ENCODE peak calls at places on chromosomes 7 and 10, in eight cellular contexts. L, Y, D, Z, Q, C, T and P are unnamed samples.

GRCh38 chr10:103816431-103816830 is 38.9 kb downstream of the SH3PXD2A start:
- DNase-seq in L (no peak), Y (no peak), D (no peak), Z (no peak), Q (no peak), C (no peak), T (no peak), P (no peak)

GRCh38 chr7:138089080-138089901 is 13.0 kb downstream of the AKR1D1 start:
- DNase-seq in L (peak), Y (no peak), D (no peak), Z (no peak), Q (no peak), C (peak), T (no peak), P (no peak)

GRCh38 chr7:80060218-80060806 is 74.3 kb upstream of the GNAI1 start:
- DNase-seq in L (peak), Y (no peak), D (no peak), Z (peak), Q (no peak), C (peak), T (no peak), P (no peak)

GRCh38 chr7:12066561-12066960 is 144.5 kb upstream of the TMEM106B start:
- DNase-seq in L (no peak), Y (no peak), D (no peak), Z (no peak), Q (no peak), C (no peak), T (no peak), P (no peak)

GRCh38 chr7:10106609-10107008 is 867.1 kb upstream of the PHF14 start:
- DNase-seq in L (no peak), Y (no peak), D (no peak), Z (no peak), Q (no peak), C (no peak), T (no peak), P (no peak)

GRCh38 chr10:92291921-92292860 is 1.2 kb downstream of the MARCHF5 start:
- DNase-seq in L (peak), Y (peak), D (no peak), Z (peak), Q (peak), C (peak), T (peak), P (peak)

GRCh38 chr10:48501226-48501625 is 103.6 kb downstream of the ARHGAP22 start:
- DNase-seq in L (no peak), Y (no peak), D (no peak), Z (no peak), Q (no peak), C (no peak), T (no peak), P (no peak)

GRCh38 chr7:108251700-108252099 is 121.5 kb upstream of the LAMB4 start:
- DNase-seq in L (no peak), Y (no peak), D (no peak), Z (no peak), Q (no peak), C (no peak), T (no peak), P (no peak)

GRCh38 chr10:116708386-116708785 is 34.0 kb downstream of the HSPA12A start:
- DNase-seq in L (peak), Y (no peak), D (no peak), Z (no peak), Q (no peak), C (peak), T (no peak), P (no peak)

GRCh38 chr10:133379152-133379800 is at the start of gene PAOX:
- DNase-seq in L (peak), Y (peak), D (no peak), Z (no peak), Q (peak), C (peak), T (peak), P (peak)

GRCh38 chr10:132948351-132948750 is 6.0 kb upstream of the CFAP46 start:
- DNase-seq in L (no peak), Y (no peak), D (no peak), Z (no peak), Q (no peak), C (no peak), T (no peak), P (no peak)

GRCh38 chr10:58435297-58435696 is 50.1 kb downstream of the TFAM start:
- DNase-seq in L (peak), Y (peak), D (no peak), Z (peak), Q (no peak), C (peak), T (no peak), P (no peak)

GRCh38 chr10:521844-522243 is 167.6 kb downstream of the DIP2C start:
- DNase-seq in L (no peak), Y (no peak), D (no peak), Z (no peak), Q (no peak), C (no peak), T (peak), P (no peak)

GRCh38 chr7:32043688-32044087 is 26.5 kb downstream of the PDE1C start:
- DNase-seq in L (peak), Y (no peak), D (no peak), Z (no peak), Q (no peak), C (peak), T (no peak), P (no peak)

GRCh38 chr7:114153700-114154099 is 234.9 kb upstream of the PPP1R3A start:
- DNase-seq in L (no peak), Y (no peak), D (no peak), Z (no peak), Q (no peak), C (no peak), T (no peak), P (no peak)

GRCh38 chr7:3897430-3898385 is 596.7 kb downstream of the SDK1 start:
- DNase-seq in L (peak), Y (no peak), D (no peak), Z (peak), Q (peak), C (peak), T (no peak), P (no peak)

GRCh38 chr10:30813872-30814471 is 184.4 kb upstream of the LYZL2 start:
- DNase-seq in L (peak), Y (no peak), D (no peak), Z (peak), Q (no peak), C (peak), T (no peak), P (no peak)

GRCh38 chr7:82081644-82082224 is 311.9 kb upstream of the HGF start:
- DNase-seq in L (no peak), Y (no peak), D (no peak), Z (no peak), Q (no peak), C (no peak), T (peak), P (peak)

GRCh38 chr7:26397786-26398435 is 106.2 kb downstream of the SNX10 start:
- DNase-seq in L (no peak), Y (peak), D (no peak), Z (no peak), Q (peak), C (no peak), T (peak), P (no peak)

GRCh38 chr7:53491041-53491440 is 455.6 kb downstream of the POM121L12 start:
- DNase-seq in L (no peak), Y (no peak), D (no peak), Z (no peak), Q (no peak), C (no peak), T (no peak), P (no peak)

GRCh38 chr10:79070091-79070610 is 1.4 kb downstream of the ZMIZ1 start:
- DNase-seq in L (peak), Y (no peak), D (no peak), Z (no peak), Q (no peak), C (peak), T (peak), P (peak)

GRCh38 chr10:32627183-32627582 is 181.2 kb downstream of the CCDC7 start:
- DNase-seq in L (no peak), Y (no peak), D (no peak), Z (no peak), Q (no peak), C (no peak), T (no peak), P (no peak)

GRCh38 chr7:824664-825063 is 7.6 kb upstream of the SUN1 start:
- DNase-seq in L (no peak), Y (no peak), D (no peak), Z (no peak), Q (no peak), C (no peak), T (peak), P (no peak)
- H3K4me3 ChIP-seq in L (no peak), Y (peak), D (no peak), Z (no peak), Q (no peak), C (no peak), T (no peak), P (no peak)

DNA sequence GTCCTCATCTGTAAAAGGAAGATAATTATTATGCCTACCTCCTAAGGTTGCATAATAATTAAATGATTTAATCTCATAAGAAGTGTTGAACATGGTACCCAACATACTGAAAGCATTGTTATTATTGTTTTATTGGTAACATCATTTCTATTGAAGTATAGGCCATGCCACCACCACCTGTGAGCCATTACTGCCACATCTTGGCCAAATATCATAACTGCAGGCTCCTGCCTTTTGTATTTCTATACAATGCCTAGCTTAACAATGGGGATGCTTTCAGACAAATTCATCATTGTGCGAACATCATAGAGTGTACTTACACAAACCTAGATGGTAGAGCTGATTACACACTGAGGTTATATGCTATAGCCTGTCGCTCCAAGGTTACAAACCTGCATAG is 61.1 kb upstream of the NPSR1 start:
- DNase-seq in L (peak), Y (no peak), D (no peak), Z (no peak), Q (no peak), C (peak), T (no peak), P (no peak)
- TF ChIP-seq CTCF in L (peak), Y (no peak), D (no peak), Z (peak), Q (no peak), C (peak), T (no peak), P (no peak)

GRCh38 chr7:146150153-146150552 is 33.6 kb downstream of the CNTNAP2 start:
- DNase-seq in L (peak), Y (no peak), D (no peak), Z (no peak), Q (no peak), C (peak), T (no peak), P (no peak)

GRCh38 chr7:146146866-146147265 is 30.3 kb downstream of the CNTNAP2 start:
- DNase-seq in L (peak), Y (no peak), D (no peak), Z (no peak), Q (no peak), C (peak), T (no peak), P (no peak)
- H3K4me3 ChIP-seq in L (no peak), Y (no peak), D (no peak), Z (no peak), Q (no peak), C (no peak), T (no peak), P (no peak)

DNA sequence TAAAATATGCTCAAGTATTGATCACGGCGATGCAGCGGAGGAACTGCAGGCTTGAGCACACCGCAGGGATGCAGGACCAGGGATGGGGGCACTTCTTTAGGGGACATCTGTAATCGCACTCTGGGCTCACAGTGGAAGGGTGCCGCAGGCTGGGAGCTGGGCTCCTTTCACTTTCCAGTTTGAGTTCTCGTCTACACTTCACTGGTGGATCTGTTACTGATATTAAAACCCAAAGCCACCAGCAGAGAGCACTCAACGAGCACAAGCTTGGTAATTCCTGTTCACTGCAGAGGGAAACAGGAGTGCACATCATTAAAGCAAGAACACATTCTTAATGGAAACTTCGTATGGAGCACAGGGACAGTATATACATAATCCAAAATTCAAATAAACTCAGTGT is 91.3 kb downstream of the PARD3 start:
- DNase-seq in L (peak), Y (peak), D (no peak), Z (peak), Q (no peak), C (peak), T (no peak), P (no peak)
- TF ChIP-seq CTCF in L (peak), Y (peak), D (no peak), Z (peak), Q (peak), C (peak), T (no peak), P (peak)

GRCh38 chr10:17235136-17235535 is 7.1 kb downstream of the VIM start:
- DNase-seq in L (no peak), Y (no peak), D (no peak), Z (no peak), Q (no peak), C (no peak), T (no peak), P (no peak)
- H3K4me3 ChIP-seq in L (no peak), Y (peak), D (no peak), Z (peak), Q (no peak), C (no peak), T (no peak), P (peak)

DNA sequence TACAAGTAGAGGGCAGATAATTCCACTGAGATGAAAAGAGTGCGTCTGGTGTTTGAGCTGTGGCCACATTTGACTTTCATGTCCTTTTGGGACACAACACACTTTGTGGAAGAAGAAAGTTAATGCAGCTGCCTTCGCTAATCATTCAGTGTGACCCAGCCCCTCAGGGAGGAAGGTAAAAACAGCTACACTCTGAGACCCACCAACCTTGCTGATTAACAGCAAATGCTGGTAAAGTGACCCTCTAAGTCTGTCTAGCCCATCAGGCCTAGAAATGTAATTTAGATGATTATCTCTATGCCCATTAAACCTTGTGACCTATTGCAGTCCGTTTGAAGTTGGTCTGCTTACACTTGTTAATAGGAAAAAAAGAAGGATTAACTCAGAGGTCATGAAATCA is 161.9 kb upstream of the WNT16 start:
- DNase-seq in L (no peak), Y (no peak), D (no peak), Z (no peak), Q (no peak), C (no peak), T (no peak), P (no peak)
- TF ChIP-seq CTCF in L (no peak), Y (no peak), D (no peak), Z (no peak), Q (no peak), C (no peak), T (no peak), P (no peak)

GRCh38 chr7:33873981-33874750 is 31.2 kb upstream of the BMPER start:
- DNase-seq in L (peak), Y (no peak), D (no peak), Z (no peak), Q (no peak), C (peak), T (no peak), P (no peak)

GRCh38 chr7:33873518-33873917 is 31.8 kb upstream of the BMPER start:
- DNase-seq in L (no peak), Y (no peak), D (peak), Z (no peak), Q (no peak), C (no peak), T (no peak), P (no peak)

GRCh38 chr7:33870120-33870519 is 35.2 kb upstream of the BMPER start:
- DNase-seq in L (no peak), Y (no peak), D (no peak), Z (no peak), Q (no peak), C (no peak), T (no peak), P (no peak)

GRCh38 chr7:33874943-33875342 is 30.4 kb upstream of the BMPER start:
- DNase-seq in L (peak), Y (peak), D (no peak), Z (peak), Q (no peak), C (peak), T (no peak), P (no peak)

DNA sequence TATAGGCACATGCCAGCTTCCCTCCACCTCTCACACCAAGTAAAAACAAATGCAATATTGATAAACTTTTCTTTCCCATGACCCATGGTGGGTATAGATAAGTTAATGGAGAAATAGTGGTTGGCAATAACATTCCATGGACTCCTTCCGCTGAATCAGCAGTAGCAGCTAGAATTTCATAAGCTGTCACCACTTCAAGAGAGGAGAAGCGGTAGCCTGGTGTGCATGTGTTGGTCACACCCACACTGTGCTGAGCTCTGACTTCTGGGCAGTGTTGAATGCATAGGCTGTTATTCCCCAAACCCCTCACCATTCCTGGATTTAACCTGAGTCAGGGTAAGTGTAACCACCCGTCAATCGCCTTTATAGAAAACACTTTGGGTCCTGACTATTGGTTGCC is 32.5 kb upstream of the BMPER start:
- DNase-seq in L (peak), Y (no peak), D (no peak), Z (no peak), Q (no peak), C (peak), T (no peak), P (no peak)
- H3K4me3 ChIP-seq in L (no peak), Y (no peak), D (peak), Z (no peak), Q (no peak), C (no peak), T (no peak), P (no peak)

GRCh38 chr7:102450242-102450641 is 14.4 kb downstream of the ALKBH4 start:
- DNase-seq in L (no peak), Y (no peak), D (no peak), Z (no peak), Q (peak), C (no peak), T (peak), P (no peak)
- TF ChIP-seq CTCF in L (peak), Y (no peak), D (peak), Z (no peak), Q (no peak), C (peak), T (peak), P (peak)

GRCh38 chr7:44324204-44325126 is 929 bp downstream of the CAMK2B start:
- DNase-seq in L (no peak), Y (no peak), D (no peak), Z (no peak), Q (no peak), C (peak), T (no peak), P (no peak)

GRCh38 chr7:44323381-44324203 is 1.8 kb downstream of the CAMK2B start:
- DNase-seq in L (no peak), Y (no peak), D (no peak), Z (no peak), Q (no peak), C (no peak), T (no peak), P (no peak)

GRCh38 chr7:44326261-44327125 is 1.1 kb upstream of the CAMK2B start:
- DNase-seq in L (no peak), Y (no peak), D (no peak), Z (no peak), Q (no peak), C (no peak), T (no peak), P (no peak)

GRCh38 chr7:44325811-44326241 is 432 bp upstream of the CAMK2B start:
- DNase-seq in L (peak), Y (no peak), D (no peak), Z (no peak), Q (no peak), C (peak), T (no peak), P (no peak)

GRCh38 chr7:44325181-44325671 is at the start of gene CAMK2B:
- DNase-seq in L (no peak), Y (no peak), D (no peak), Z (no peak), Q (no peak), C (no peak), T (no peak), P (no peak)
- H3K4me3 ChIP-seq in L (peak), Y (peak), D (peak), Z (peak), Q (no peak), C (peak), T (no peak), P (peak)